ENCODE peak calls at places on chromosomes 3 and 15, in ten cellular contexts. K is fibroblast of pulmonary artery, M is endodermal cell, F is PC-3, X is cardiac muscle cell, B is OCI-LY7, H is stomach, C is astrocyte of the cerebellum, U is fibroblast of villous mesenchyme, G is fibroblast of mammary gland. V is an unnamed sample.
A peak's percentile ranks its signal among the peaks of the same experiment; 100 is the strongest.

GRCh38 chr3:188780188-188781147 is 391.3 kb upstream of the TPRG1 start:
- DNase-seq in K (peak; percentile 93), M (no peak), F (no peak), X (peak; percentile 92), H (no peak), B (no peak), G (peak; percentile 79), U (peak; percentile 81), C (no peak), V (peak; percentile 32)

GRCh38 chr3:49461443-49462171 is 8.5 kb upstream of the DAG1 start:
- DNase-seq in X (peak; percentile 50), K (peak; percentile 51), C (no peak), M (peak; percentile 89), F (peak; percentile 57), B (no peak), U (no peak), H (no peak), G (no peak), V (no peak)

GRCh38 chr3:123920868-123921267 is 36.7 kb upstream of the MYLK start:
- DNase-seq in G (no peak), C (peak; percentile 2), X (no peak), K (no peak), F (no peak), M (no peak), U (no peak), H (no peak), B (no peak), V (no peak)

GRCh38 chr3:100810671-100811070 is 101.4 kb downstream of the TFG start:
- DNase-seq in H (no peak), F (no peak), B (no peak), U (peak; percentile 55), C (peak; percentile 59), K (peak; percentile 51), G (peak; percentile 68), X (peak; percentile 52), M (no peak), V (no peak)

GRCh38 chr3:87158823-87159222 is 68.3 kb upstream of the CHMP2B start:
- DNase-seq in C (no peak), G (no peak), H (no peak), X (no peak), K (no peak), M (no peak), B (no peak), F (no peak), U (no peak), V (no peak)

GRCh38 chr3:123271466-123272159 is 69.9 kb downstream of the SEC22A start:
- DNase-seq in H (no peak), F (no peak), G (peak; percentile 14), K (peak; percentile 31), C (no peak), U (no peak), B (no peak), M (no peak), X (peak; percentile 17), V (no peak)

GRCh38 chr15:70339551-70340517 is 242.1 kb upstream of the TLE3 start:
- DNase-seq in F (no peak), G (peak; percentile 43), U (peak; percentile 91), K (peak; percentile 62), H (no peak), X (peak; percentile 56), C (no peak), M (peak; percentile 42), B (no peak), V (no peak)

GRCh38 chr3:72299823-72300222 is 514.9 kb upstream of the PROK2 start:
- DNase-seq in X (no peak), M (no peak), F (peak; percentile 44), U (no peak), B (no peak), H (no peak), C (no peak), G (peak; percentile 52), K (no peak), V (no peak)

GRCh38 chr15:48963524-48964113 is at the start of gene SHC4:
- DNase-seq in G (peak; percentile 86), F (peak; percentile 75), H (peak; percentile 44), K (peak; percentile 88), C (peak; percentile 65), M (peak; percentile 89), B (no peak), X (peak; percentile 87), U (peak; percentile 83), V (peak; percentile 51)

GRCh38 chr15:49675051-49675450 is 54.2 kb downstream of the DTWD1 start:
- DNase-seq in X (peak; percentile 75), H (no peak), C (peak; percentile 33), M (no peak), F (peak; percentile 88), U (peak; percentile 68), B (no peak), K (peak; percentile 91), G (peak; percentile 95), V (peak; percentile 16)

GRCh38 chr15:74144153-74144775 is 13.9 kb downstream of the ISLR2 start:
- DNase-seq in U (no peak), X (no peak), K (no peak), C (no peak), H (no peak), M (peak; percentile 82), F (no peak), B (no peak), G (no peak), V (no peak)

GRCh38 chr15:94584833-94585244 is 353.5 kb downstream of the MCTP2 start:
- DNase-seq in H (no peak), M (no peak), B (peak; percentile 15), U (no peak), G (no peak), F (no peak), C (no peak), X (peak; percentile 57), K (peak; percentile 18), V (no peak)

GRCh38 chr3:72892870-72893269 is 5.0 kb downstream of the GXYLT2 start:
- DNase-seq in K (peak; percentile 38), C (no peak), M (peak; percentile 90), U (no peak), H (no peak), G (peak; percentile 11), B (peak; percentile 10), F (no peak), X (peak; percentile 23), V (no peak)

GRCh38 chr3:194756460-194757355 is 71.0 kb downstream of the FAM43A start:
- DNase-seq in C (no peak), U (no peak), H (no peak), G (no peak), M (no peak), F (no peak), K (no peak), B (no peak), X (no peak), V (no peak)

DNA sequence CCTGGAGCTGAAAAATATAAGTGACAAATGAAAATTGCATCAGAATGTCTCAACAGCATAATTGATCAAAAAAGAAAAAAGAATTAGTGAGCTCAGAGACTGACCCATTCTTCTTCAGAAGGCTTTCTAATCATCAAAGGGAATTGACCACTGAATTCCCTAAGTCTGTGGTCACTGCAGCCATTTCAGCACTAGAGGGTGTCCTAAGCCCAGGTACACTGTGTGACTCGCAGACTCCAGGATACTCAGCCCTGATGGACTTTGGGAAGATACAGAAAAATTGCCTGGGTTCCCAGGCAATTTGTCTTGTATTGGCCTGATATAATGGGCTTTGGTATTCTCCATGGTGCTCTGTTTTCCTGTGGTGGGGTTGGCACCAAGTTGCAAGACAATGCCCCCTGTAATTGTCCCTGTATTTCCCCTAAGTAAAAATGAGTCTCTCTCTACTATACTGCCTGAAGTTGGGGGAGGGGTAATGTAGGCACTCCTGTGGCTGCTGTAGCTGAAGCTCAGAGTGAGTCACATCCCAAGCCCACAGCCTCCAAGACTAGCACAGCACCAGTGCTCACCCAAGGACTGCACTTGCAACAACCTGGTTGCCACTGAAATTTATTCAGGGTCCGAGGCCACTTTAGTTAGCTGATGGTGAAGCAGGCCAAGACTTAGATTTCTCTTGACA is 256.0 kb upstream of the STAC start:
- DNase-seq in K (peak; percentile 84), F (peak; percentile 89), U (peak; percentile 35), M (peak; percentile 90), B (no peak), X (peak; percentile 56), C (peak; percentile 67), G (peak; percentile 65), H (no peak), V (no peak)
- TF ChIP-seq CTCF in K (peak; percentile 89), F (peak; percentile 95), U (peak; percentile 51), M (peak; percentile 92), B (peak; percentile 33), X (peak; percentile 55), C (peak; percentile 89), G (peak; percentile 68), H (no peak), V (peak; percentile 83)

GRCh38 chr3:15714448-15714847 is 83.3 kb downstream of the ANKRD28 start:
- DNase-seq in C (no peak), X (no peak), K (no peak), U (no peak), H (no peak), F (no peak), M (no peak), G (no peak), B (no peak), V (no peak)
- H3K4me3 ChIP-seq in C (no peak overlapping the region), X (no peak overlapping the region), K (no peak overlapping the region), U (no peak overlapping the region), H (no peak overlapping the region), F (no peak overlapping the region), M (no peak overlapping the region), G (no peak overlapping the region), B (no peak overlapping the region), V (no peak overlapping the region)

DNA sequence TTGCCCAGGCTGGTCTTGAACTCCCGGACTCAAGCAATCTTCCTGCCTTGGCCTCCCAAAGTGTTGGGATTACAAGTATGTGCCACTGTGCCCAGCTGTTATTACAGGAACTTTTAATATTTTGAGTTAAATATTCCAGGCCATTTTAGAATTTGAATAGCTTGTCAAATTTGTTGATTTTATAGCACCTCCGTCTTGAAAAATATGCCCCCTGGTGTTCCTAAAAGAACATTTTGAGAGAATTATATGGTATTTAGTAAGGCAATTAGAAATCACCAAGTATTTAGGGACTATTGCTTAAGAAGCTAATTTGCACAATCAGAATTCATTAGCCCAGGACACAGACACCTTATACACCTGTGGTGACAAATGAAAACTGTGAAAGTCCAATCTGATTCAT is 23.7 kb downstream of the PDE8A start:
- DNase-seq in X (no peak), C (no peak), B (no peak), U (no peak), K (no peak), G (no peak), F (no peak), H (no peak), M (no peak), V (no peak)
- TF ChIP-seq CTCF in X (peak; percentile 7), C (no peak), B (peak; percentile 55), U (no peak), K (peak; percentile 30), G (peak; percentile 15), F (peak; percentile 52), H (no peak), M (peak; percentile 33), V (peak; percentile 35)

DNA sequence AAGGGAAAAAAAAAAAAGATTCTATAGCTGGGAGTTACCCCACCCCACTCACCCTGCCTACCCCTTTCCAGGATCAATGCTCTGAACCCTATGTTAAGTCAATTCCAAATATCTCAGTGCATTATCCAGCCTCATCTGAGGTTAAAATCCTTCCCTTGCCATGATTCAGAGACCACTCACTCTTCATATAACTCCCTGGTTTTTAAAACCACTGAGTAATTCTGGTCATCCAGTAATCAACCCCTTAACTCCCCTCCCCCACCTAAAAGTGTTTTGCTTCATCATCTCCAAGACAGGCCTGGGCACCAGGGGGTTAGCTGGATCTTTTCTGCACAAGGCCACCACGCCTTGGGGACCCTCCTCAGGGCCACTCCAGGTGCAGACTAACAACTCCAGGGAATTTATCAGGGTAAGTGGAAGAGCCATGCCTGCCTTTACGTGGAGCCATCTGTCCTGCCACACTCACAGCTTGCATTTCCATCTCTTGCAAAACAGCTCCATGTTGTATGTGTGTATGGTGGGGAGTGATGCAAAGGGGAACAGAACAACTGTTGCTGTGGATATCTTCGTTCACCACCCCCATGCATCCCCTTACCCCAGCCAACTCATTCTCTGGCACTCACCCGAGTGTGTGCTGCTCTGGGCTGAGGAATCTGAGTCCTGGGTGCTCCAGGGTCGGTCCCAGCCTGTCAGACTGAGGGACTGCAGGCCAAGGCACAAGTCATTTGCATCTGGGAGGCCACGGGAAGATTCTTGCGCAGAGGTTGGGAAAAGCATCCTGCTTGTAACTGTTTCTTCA is 30.7 kb upstream of the RPS17 start:
- DNase-seq in B (no peak), H (no peak), F (peak; percentile 72), X (peak; percentile 27), G (peak; percentile 76), C (no peak), K (no peak), U (no peak), M (peak; percentile 65), V (no peak)
- H3K4me3 ChIP-seq in B (no peak overlapping the region), H (peak overlapping the region; percentile 43), F (peak overlapping the region; percentile 56), X (no peak overlapping the region), G (peak overlapping the region; percentile 50), C (no peak overlapping the region), K (no peak overlapping the region), U (no peak overlapping the region), M (no peak overlapping the region), V (no peak overlapping the region)